ENCODE peak calls at places on chromosomes 11 and 22, in four cellular contexts. N, C, F and M are unnamed samples.

GRCh38 chr22:19848298-19849224 is 6.1 kb downstream of the GNB1L start:
- DNase-seq in N (peak; percentile 83), C (peak; percentile 20), F (no peak), M (no peak)

GRCh38 chr11:74272276-74272675 is 39.2 kb downstream of the P4HA3 start:
- DNase-seq in N (no peak), C (no peak), F (no peak), M (no peak)

GRCh38 chr11:69813839-69814238 is 5.4 kb downstream of the FGF3 start:
- DNase-seq in N (no peak), C (no peak), F (no peak), M (no peak)

GRCh38 chr11:35111171-35112055 is 27.6 kb upstream of the CD44 start:
- DNase-seq in N (peak; percentile 20), C (peak; percentile 24), F (no peak), M (no peak)

GRCh38 chr11:1876361-1877063 is 15.2 kb downstream of the PRR33 start:
- DNase-seq in N (peak; percentile 73), C (peak; percentile 48), F (peak; percentile 77), M (peak; percentile 84)

GRCh38 chr11:69541501-69542313 is 60.2 kb downstream of the LINC01488 start:
- DNase-seq in N (no peak), C (peak; percentile 68), F (no peak), M (no peak)

GRCh38 chr22:45842141-45842831 is 134.7 kb downstream of the WNT7B start:
- DNase-seq in N (no peak), C (no peak), F (no peak), M (no peak)

GRCh38 chr22:41875531-41876242 is 39.2 kb downstream of the SHISA8 start:
- DNase-seq in N (no peak), C (no peak), F (no peak), M (no peak)

GRCh38 chr22:21444701-21445436 is 22.3 kb upstream of the TMEM191C start:
- DNase-seq in N (no peak), C (no peak), F (peak; percentile 8), M (no peak)

GRCh38 chr11:93659841-93660240 is 1.6 kb upstream of the CEP295 start:
- DNase-seq in N (no peak), C (no peak), F (no peak), M (no peak)

GRCh38 chr22:28977481-28977971 is 84.1 kb downstream of the C22orf31 start:
- DNase-seq in N (no peak), C (peak; percentile 17), F (no peak), M (no peak)

GRCh38 chr11:78354741-78355705 is 62.6 kb downstream of the GAB2 start:
- DNase-seq in N (no peak), C (no peak), F (no peak), M (no peak)

GRCh38 chr11:62401781-62402180 is 17.1 kb upstream of the SCGB1A1 start:
- DNase-seq in N (no peak), C (no peak), F (no peak), M (no peak)

GRCh38 chr11:31030375-31030774 is 339.2 kb downstream of the DCDC1 start:
- DNase-seq in N (no peak), C (no peak), F (no peak), M (no peak)

GRCh38 chr11:47969401-47969800 is 11.0 kb upstream of the PTPRJ start:
- DNase-seq in N (no peak), C (no peak), F (no peak), M (no peak)

GRCh38 chr11:128354476-128354875 is 232.9 kb downstream of the ETS1 start:
- DNase-seq in N (no peak), C (no peak), F (no peak), M (no peak)

GRCh38 chr11:90134420-90135003 is at the start of gene NAALAD2:
- DNase-seq in N (peak; percentile 8), C (peak; percentile 5), F (peak; percentile 74), M (peak; percentile 77)
- TF ChIP-seq JUN in N (no peak), C (no peak), F (no peak), M (no peak)

GRCh38 chr11:100009728-100010127 is 677.4 kb upstream of the ARHGAP42 start:
- DNase-seq in N (no peak), C (no peak), F (no peak), M (no peak)
- TF ChIP-seq JUN in N (no peak), C (no peak), F (no peak), M (no peak)

GRCh38 chr11:120749389-120749788 is 237.8 kb downstream of the GRIK4 start:
- DNase-seq in N (no peak), C (no peak), F (no peak), M (no peak)

GRCh38 chr11:120747801-120748484 is 236.4 kb downstream of the GRIK4 start:
- DNase-seq in N (no peak), C (no peak), F (no peak), M (no peak)

GRCh38 chr11:120746395-120746794 is 234.8 kb downstream of the GRIK4 start:
- DNase-seq in N (no peak), C (no peak), F (no peak), M (no peak)

GRCh38 chr11:120748485-120748814 is 236.9 kb downstream of the GRIK4 start:
- DNase-seq in N (no peak), C (no peak), F (no peak), M (no peak)

DNA sequence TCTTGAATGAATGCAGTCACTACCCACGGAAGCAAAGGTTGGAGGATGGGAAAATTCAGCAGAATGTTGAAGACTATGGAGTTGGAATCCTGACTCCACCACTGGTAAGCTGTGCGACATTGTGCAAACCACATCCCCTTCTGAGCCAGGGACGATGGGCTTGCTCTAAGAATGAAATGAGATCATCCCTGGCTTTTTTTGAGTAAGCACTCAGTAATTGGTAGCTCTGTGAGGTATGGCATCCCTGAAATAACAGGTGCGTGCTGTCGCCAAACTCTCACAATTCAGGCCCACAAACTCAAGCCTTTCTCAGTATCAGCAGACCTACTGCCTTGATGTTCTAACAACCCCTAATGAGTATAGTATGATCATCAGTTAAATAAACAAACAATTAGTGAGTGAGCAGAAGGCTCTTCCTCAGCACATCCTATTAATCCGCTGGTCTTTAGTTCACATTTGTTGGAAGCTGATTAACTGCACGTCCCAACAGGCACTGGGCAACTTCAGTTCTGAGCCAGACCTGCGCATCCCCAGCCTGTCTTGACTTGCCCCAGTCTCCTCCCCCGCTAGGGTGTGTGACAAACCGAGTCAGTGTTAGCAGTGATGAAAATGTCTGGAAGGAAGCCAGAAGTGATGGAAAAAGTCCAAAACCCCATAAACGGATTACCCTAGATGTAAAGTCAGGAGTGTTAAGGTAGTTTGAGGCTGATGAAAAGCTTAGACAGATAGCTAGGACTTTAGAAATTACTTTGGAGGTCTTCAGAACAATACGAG is 235.5 kb downstream of the GRIK4 start:
- DNase-seq in N (no peak), C (no peak), F (no peak), M (no peak)
- TF ChIP-seq JUN in N (no peak), C (no peak), F (no peak), M (no peak)

DNA sequence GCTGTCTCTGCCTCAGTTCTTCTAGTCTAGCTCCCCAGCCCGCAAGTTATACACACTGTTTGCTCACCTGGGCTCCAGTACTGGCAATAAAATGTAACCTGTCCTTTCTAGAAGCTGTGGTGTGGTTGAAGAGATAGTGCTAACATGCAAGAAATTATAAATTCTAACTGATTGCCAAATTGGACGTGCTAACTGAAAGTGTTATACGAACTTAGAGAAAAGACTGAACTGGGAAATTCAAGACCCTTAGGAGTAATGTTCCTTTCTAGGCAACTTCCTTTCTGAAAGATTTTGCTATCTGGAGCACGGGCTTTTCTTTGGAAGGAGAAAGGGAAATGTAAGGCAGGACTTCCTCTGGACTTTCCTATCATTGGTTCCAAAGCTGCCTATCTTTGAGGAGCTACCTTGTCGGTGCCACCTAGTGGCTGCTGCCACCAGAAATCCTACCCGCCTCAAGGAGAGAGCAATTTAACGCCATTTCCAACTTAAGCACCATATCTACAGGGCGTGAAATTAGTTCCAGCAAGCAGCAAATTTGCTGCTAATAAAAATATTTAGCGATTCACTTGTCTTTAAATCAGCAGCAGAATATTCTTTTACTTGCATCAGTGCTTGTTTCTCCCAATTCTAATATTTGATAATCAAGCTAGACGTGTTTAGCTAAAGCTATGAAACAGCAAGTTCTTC is 12.7 kb upstream of the TMEM218 start:
- DNase-seq in N (peak; percentile 49), C (peak; percentile 84), F (peak; percentile 58), M (no peak)
- TF ChIP-seq JUN in N (no peak), C (no peak), F (no peak), M (no peak)

GRCh38 chr11:96063053-96063452 is 139.1 kb upstream of the MTMR2 start:
- DNase-seq in N (no peak), C (no peak), F (no peak), M (no peak)
- TF ChIP-seq JUN in N (no peak), C (no peak), F (no peak), M (no peak)